ENCODE peak calls at places on chromosomes 3 and 15, in nine cellular contexts. S is NCI-H524; T is EL; E is brain pericyte; K is H7; R is substantia nigra; B is stimulated activated CD4-positive, alpha-beta T cell treated with anti-CD3 and anti-CD28 coated beads, Interleukin-2, amount 100 ng/mL, for 24 hours; W is NCI-H1105; O is activated CD8-positive, alpha-beta memory T cell treated with anti-CD3 and anti-CD28 coated beads for 1 hour. G is an unnamed sample.

GRCh38 chr15:42133356-42133755 is 23.1 kb downstream of the PLA2G4F start:
- DNase-seq in S (no peak), T (no peak), E (no peak), K (no peak), R (no peak), B (no peak), W (no peak), O (no peak), G (no peak)

GRCh38 chr3:89947357-89947954 is 840.0 kb downstream of the EPHA3 start:
- DNase-seq in S (no peak), T (no peak), E (no peak), K (peak; percentile 15), R (no peak), B (no peak), W (no peak), O (no peak), G (no peak)

GRCh38 chr3:121231872-121232271 is 313.9 kb downstream of the POLQ start:
- DNase-seq in S (no peak), T (no peak), E (no peak), K (no peak), R (no peak), B (no peak), W (no peak), O (no peak), G (no peak)

GRCh38 chr3:150876866-150877265 is 28.4 kb downstream of the MINDY4B start:
- DNase-seq in S (no peak), T (no peak), E (no peak), K (no peak), R (no peak), B (no peak), W (no peak), O (no peak), G (no peak)

GRCh38 chr3:151795276-151795675 is 18.6 kb upstream of the AADAC start:
- DNase-seq in S (no peak), T (peak; percentile 74), E (no peak), K (no peak), R (no peak), B (no peak), W (no peak), O (no peak), G (peak; percentile 63)

GRCh38 chr3:86774082-86774691 is 216.8 kb downstream of the VGLL3 start:
- DNase-seq in S (peak; percentile 46), T (peak; percentile 54), E (no peak), K (no peak), R (no peak), B (no peak), W (peak; percentile 10), O (no peak), G (peak; percentile 70)

GRCh38 chr3:13786811-13787210 is 93.1 kb downstream of the WNT7A start:
- DNase-seq in S (no peak), T (no peak), E (no peak), K (no peak), R (no peak), B (no peak), W (no peak), O (no peak), G (no peak)

GRCh38 chr3:39183231-39184080 is 8.9 kb downstream of the XIRP1 start:
- DNase-seq in S (peak; percentile 94), T (no peak), E (no peak), K (no peak), R (no peak), B (no peak), W (no peak), O (no peak), G (no peak)

GRCh38 chr3:159763466-159764210 is 225.0 kb upstream of the IL12A start:
- DNase-seq in S (peak; percentile 96), T (peak; percentile 94), E (no peak), K (peak; percentile 94), R (peak; percentile 74), B (peak; percentile 62), W (peak; percentile 91), O (no peak), G (peak; percentile 96)

GRCh38 chr15:78457101-78457500 is 19.1 kb downstream of the IREB2 start:
- DNase-seq in S (no peak), T (peak; percentile 78), E (peak; percentile 71), K (no peak), R (no peak), B (no peak), W (no peak), O (no peak), G (peak; percentile 42)

GRCh38 chr15:36932070-36932469 is 168.3 kb downstream of the MEIS2 start:
- DNase-seq in S (no peak), T (no peak), E (no peak), K (no peak), R (no peak), B (no peak), W (no peak), O (no peak), G (no peak)

GRCh38 chr3:161744366-161744765 is 247.8 kb downstream of the OTOL1 start:
- DNase-seq in S (no peak), T (no peak), E (no peak), K (no peak), R (no peak), B (no peak), W (no peak), O (no peak), G (no peak)

GRCh38 chr3:155418426-155418825 is 124.9 kb upstream of the STRIT1 start:
- DNase-seq in S (peak; percentile 91), T (no peak), E (no peak), K (no peak), R (no peak), B (no peak), W (peak; percentile 84), O (no peak), G (no peak)

GRCh38 chr3:86792316-86792715 is 198.6 kb downstream of the VGLL3 start:
- DNase-seq in S (no peak), T (peak; percentile 39), E (no peak), K (no peak), R (no peak), B (no peak), W (no peak), O (no peak), G (no peak)

GRCh38 chr3:53036063-53036619 is 9.7 kb downstream of the SFMBT1 start:
- DNase-seq in S (no peak), T (no peak), E (no peak), K (no peak), R (no peak), B (no peak), W (no peak), O (no peak), G (no peak)

GRCh38 chr15:77870195-77871065 is 207.1 kb downstream of the TBC1D2B start:
- DNase-seq in S (peak; percentile 77), T (peak; percentile 62), E (no peak), K (peak; percentile 92), R (peak; percentile 43), B (peak; percentile 69), W (peak; percentile 44), O (no peak), G (peak; percentile 69)

GRCh38 chr3:52183786-52184445 is 14.0 kb upstream of the ALAS1 start:
- DNase-seq in S (no peak), T (no peak), E (no peak), K (peak; percentile 32), R (no peak), B (no peak), W (no peak), O (no peak), G (no peak)

GRCh38 chr3:188166471-188166870 is 12.5 kb downstream of the LPP start:
- DNase-seq in S (no peak), T (no peak), E (no peak), K (no peak), R (no peak), B (no peak), W (no peak), O (no peak), G (no peak)

GRCh38 chr3:45088543-45088942 is 57.6 kb downstream of the CDCP1 start:
- DNase-seq in S (no peak), T (no peak), E (no peak), K (no peak), R (no peak), B (no peak), W (no peak), O (no peak), G (no peak)

GRCh38 chr15:68729789-68730201 is 90.9 kb downstream of the ANP32A start:
- DNase-seq in S (no peak), T (peak; percentile 25), E (no peak), K (no peak), R (no peak), B (no peak), W (no peak), O (no peak), G (no peak)

GRCh38 chr3:17742837-17743659 is 617 bp upstream of the TBC1D5 start:
- DNase-seq in S (no peak), T (no peak), E (peak; percentile 97), K (no peak), R (no peak), B (no peak), W (no peak), O (peak; percentile 70), G (peak; percentile 97)

GRCh38 chr15:96494530-96494929 is 164.0 kb downstream of the NR2F2 start:
- DNase-seq in S (no peak), T (no peak), E (no peak), K (no peak), R (no peak), B (no peak), W (no peak), O (no peak), G (no peak)

GRCh38 chr3:12148183-12148940 is 10.3 kb downstream of the TIMP4 start:
- DNase-seq in S (no peak), T (no peak), E (no peak), K (no peak), R (no peak), B (no peak), W (no peak), O (no peak), G (no peak)

GRCh38 chr15:41599061-41599460 is 40.0 kb downstream of the TYRO3 start:
- DNase-seq in S (no peak), T (no peak), E (no peak), K (no peak), R (no peak), B (no peak), W (no peak), O (no peak), G (no peak)

GRCh38 chr3:130956281-130956680 is 62.4 kb downstream of the ATP2C1 start:
- DNase-seq in S (no peak), T (no peak), E (no peak), K (no peak), R (no peak), B (no peak), W (no peak), O (no peak), G (no peak)

GRCh38 chr3:156175570-156175969 is 55.2 kb downstream of the KCNAB1 start:
- DNase-seq in S (no peak), T (no peak), E (no peak), K (no peak), R (no peak), B (no peak), W (no peak), O (no peak), G (no peak)

GRCh38 chr3:47405820-47406761 is 25.3 kb downstream of the PTPN23 start:
- DNase-seq in S (no peak), T (no peak), E (no peak), K (peak; percentile 43), R (no peak), B (no peak), W (no peak), O (no peak), G (no peak)

GRCh38 chr3:158057666-158058065 is 48.6 kb downstream of the SHOX2 start:
- DNase-seq in S (no peak), T (peak; percentile 3), E (no peak), K (no peak), R (no peak), B (no peak), W (no peak), O (no peak), G (peak; percentile 3)

GRCh38 chr3:131807822-131808221 is 227.0 kb downstream of the CPNE4 start:
- DNase-seq in S (no peak), T (no peak), E (no peak), K (no peak), R (no peak), B (no peak), W (no peak), O (no peak), G (no peak)

GRCh38 chr15:51842265-51842664 is 12.8 kb downstream of the TMOD3 start:
- DNase-seq in S (no peak), T (no peak), E (no peak), K (no peak), R (no peak), B (no peak), W (no peak), O (no peak), G (no peak)

GRCh38 chr15:91055548-91056331 is 33.3 kb upstream of the VPS33B start:
- DNase-seq in S (peak; percentile 96), T (peak; percentile 73), E (no peak), K (peak; percentile 83), R (peak; percentile 32), B (peak; percentile 37), W (peak; percentile 51), O (no peak), G (peak; percentile 73)

G was measured in ELR.